ENCODE peak calls at places on chromosomes 16 and 17, in seven cellular contexts. One of them, this sample, is unnamed.

GRCh38 chr16:25219070-25219737 is 2.5 kb downstream of the AQP8 start:
- DNase-seq in HL-60: no peak
- DNase-seq in transverse colon: no peak
- DNase-seq in stomach: peak
- DNase-seq in SK-N-SH: no peak
- DNase-seq in HCT116: no peak
- DNase-seq in GM12878: no peak
- DNase-seq in this sample: no peak

GRCh38 chr17:46976626-46977270 is 2.3 kb downstream of the RPRML start:
- DNase-seq in HCT116: no peak
- DNase-seq in transverse colon: no peak
- DNase-seq in HL-60: no peak
- DNase-seq in GM12878: no peak
- DNase-seq in stomach: no peak
- DNase-seq in SK-N-SH: no peak
- DNase-seq in this sample: no peak

GRCh38 chr17:66727634-66728570 is 107.0 kb upstream of the CACNG5 start:
- DNase-seq in transverse colon: peak
- DNase-seq in HL-60: peak
- DNase-seq in SK-N-SH: peak
- DNase-seq in stomach: peak
- DNase-seq in GM12878: no peak
- DNase-seq in HCT116: peak
- DNase-seq in this sample: no peak

GRCh38 chr16:47676628-47677177 is 215.6 kb downstream of the PHKB start:
- DNase-seq in transverse colon: no peak
- DNase-seq in stomach: no peak
- DNase-seq in GM12878: no peak
- DNase-seq in HCT116: no peak
- DNase-seq in HL-60: no peak
- DNase-seq in SK-N-SH: peak
- DNase-seq in this sample: no peak

GRCh38 chr16:84755004-84755672 is 55.3 kb downstream of the USP10 start:
- DNase-seq in SK-N-SH: no peak
- DNase-seq in HCT116: no peak
- DNase-seq in HL-60: no peak
- DNase-seq in stomach: no peak
- DNase-seq in GM12878: no peak
- DNase-seq in transverse colon: no peak
- DNase-seq in this sample: no peak

GRCh38 chr16:5490499-5490898 is 392.9 kb upstream of the EEF2KMT start:
- DNase-seq in GM12878: no peak
- DNase-seq in transverse colon: peak
- DNase-seq in HCT116: peak
- DNase-seq in SK-N-SH: peak
- DNase-seq in stomach: no peak
- DNase-seq in HL-60: peak
- DNase-seq in this sample: no peak

GRCh38 chr16:31253642-31254045 is 6.1 kb upstream of the ITGAM start:
- DNase-seq in GM12878: no peak
- DNase-seq in stomach: peak
- DNase-seq in HCT116: no peak
- DNase-seq in SK-N-SH: no peak
- DNase-seq in HL-60: peak
- DNase-seq in transverse colon: peak
- DNase-seq in this sample: no peak

GRCh38 chr16:10526962-10527361 is 53.4 kb downstream of the EMP2 start:
- DNase-seq in SK-N-SH: no peak
- DNase-seq in GM12878: no peak
- DNase-seq in stomach: no peak
- DNase-seq in HCT116: no peak
- DNase-seq in HL-60: no peak
- DNase-seq in transverse colon: no peak
- DNase-seq in this sample: no peak

GRCh38 chr17:41734139-41734948 is at the start of gene HAP1:
- DNase-seq in stomach: peak
- DNase-seq in HL-60: no peak
- DNase-seq in transverse colon: no peak
- DNase-seq in SK-N-SH: peak
- DNase-seq in HCT116: no peak
- DNase-seq in GM12878: no peak
- DNase-seq in this sample: no peak

GRCh38 chr17:39527220-39527813 is 66.0 kb downstream of the CDK12 start:
- DNase-seq in HL-60: peak
- DNase-seq in HCT116: peak
- DNase-seq in SK-N-SH: no peak
- DNase-seq in transverse colon: no peak
- DNase-seq in GM12878: no peak
- DNase-seq in stomach: no peak
- DNase-seq in this sample: no peak

GRCh38 chr17:27066315-27066714 is 227.6 kb upstream of the WSB1 start:
- DNase-seq in HL-60: no peak
- DNase-seq in transverse colon: no peak
- DNase-seq in GM12878: no peak
- DNase-seq in HCT116: no peak
- DNase-seq in SK-N-SH: no peak
- DNase-seq in stomach: no peak
- DNase-seq in this sample: no peak

GRCh38 chr17:34850964-34851363 is 110.3 kb downstream of the CCT6B start:
- DNase-seq in GM12878: no peak
- DNase-seq in HL-60: no peak
- DNase-seq in transverse colon: no peak
- DNase-seq in HCT116: no peak
- DNase-seq in stomach: no peak
- DNase-seq in SK-N-SH: no peak
- DNase-seq in this sample: no peak

GRCh38 chr16:11049396-11050059 is 105.2 kb downstream of the CLEC16A start:
- DNase-seq in HCT116: no peak
- DNase-seq in transverse colon: no peak
- DNase-seq in stomach: no peak
- DNase-seq in GM12878: no peak
- DNase-seq in SK-N-SH: no peak
- DNase-seq in HL-60: no peak
- DNase-seq in this sample: no peak

GRCh38 chr17:20118280-20118679 is 109.1 kb downstream of the SPECC1 start:
- DNase-seq in HCT116: no peak
- DNase-seq in HL-60: no peak
- DNase-seq in transverse colon: no peak
- DNase-seq in GM12878: no peak
- DNase-seq in SK-N-SH: no peak
- DNase-seq in stomach: no peak
- DNase-seq in this sample: no peak

GRCh38 chr17:78769200-78769773 is 12.8 kb downstream of the CYTH1 start:
- DNase-seq in HCT116: no peak
- DNase-seq in transverse colon: no peak
- DNase-seq in SK-N-SH: no peak
- DNase-seq in HL-60: no peak
- DNase-seq in stomach: no peak
- DNase-seq in GM12878: no peak
- DNase-seq in this sample: no peak

GRCh38 chr16:648786-649589 is at the start of gene WDR90:
- DNase-seq in HCT116: peak
- DNase-seq in HL-60: peak
- DNase-seq in stomach: peak
- DNase-seq in GM12878: peak
- DNase-seq in SK-N-SH: peak
- DNase-seq in transverse colon: peak
- DNase-seq in this sample: no peak

GRCh38 chr16:10961231-10961630 is 16.9 kb downstream of the CLEC16A start:
- DNase-seq in stomach: no peak
- DNase-seq in transverse colon: no peak
- DNase-seq in HL-60: no peak
- DNase-seq in SK-N-SH: no peak
- DNase-seq in HCT116: no peak
- DNase-seq in GM12878: no peak
- DNase-seq in this sample: no peak

GRCh38 chr17:82489117-82489516 is 30.4 kb upstream of the FOXK2 start:
- DNase-seq in SK-N-SH: no peak
- DNase-seq in transverse colon: no peak
- DNase-seq in HL-60: no peak
- DNase-seq in stomach: no peak
- DNase-seq in HCT116: no peak
- DNase-seq in GM12878: no peak
- DNase-seq in this sample: no peak

DNA sequence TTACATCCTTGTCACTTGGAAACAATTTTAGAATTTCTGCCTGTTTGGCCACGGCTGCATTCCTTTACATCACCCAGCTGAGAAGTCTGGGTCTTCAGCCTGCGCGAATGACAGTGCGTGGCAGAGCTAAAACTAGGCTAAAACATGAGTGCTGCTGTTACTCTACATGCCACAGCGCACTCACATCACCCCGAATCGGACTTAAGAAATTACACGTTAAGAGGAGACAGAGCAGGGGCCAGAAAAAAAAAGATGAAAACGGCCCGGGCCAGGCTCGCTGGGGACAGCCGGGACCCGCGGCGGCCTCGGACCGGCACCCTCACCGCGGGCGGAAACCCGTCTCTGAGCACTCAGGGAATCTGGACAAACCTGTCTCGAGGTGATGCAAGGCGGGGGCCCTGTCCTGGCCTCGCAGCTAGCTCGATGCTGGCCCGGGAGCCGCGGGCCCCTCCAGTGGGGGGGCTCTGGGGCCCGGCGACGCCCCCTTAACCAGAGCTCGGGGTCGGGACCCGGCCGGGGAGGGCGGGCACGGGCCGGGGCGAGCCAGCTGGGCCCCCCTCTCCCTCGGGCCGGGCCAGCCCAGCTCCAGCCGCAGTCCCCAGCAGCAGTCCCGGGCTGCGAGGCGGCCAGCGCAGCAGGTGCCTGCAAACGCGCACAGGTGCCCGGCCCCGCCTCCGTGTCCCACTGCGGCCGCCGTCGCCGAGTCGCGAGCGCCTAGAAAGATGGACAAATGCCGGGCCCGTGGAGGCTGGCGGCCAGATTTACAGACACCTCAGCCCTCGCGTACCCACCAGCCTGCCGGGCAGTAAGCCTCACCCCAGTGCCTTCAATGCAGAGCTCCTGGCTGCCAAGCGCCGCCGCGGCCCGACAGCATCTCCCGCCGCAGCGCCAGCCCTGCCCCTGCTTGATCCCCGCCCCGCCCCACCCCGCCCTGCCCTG is at the start of gene AKTIP:
- DNase-seq in HCT116: no peak
- DNase-seq in GM12878: no peak
- DNase-seq in transverse colon: peak
- DNase-seq in SK-N-SH: peak
- DNase-seq in HL-60: peak
- DNase-seq in stomach: peak
- DNase-seq in this sample: no peak
- TF ChIP-seq POLR2AphosphoS5 in HCT116: no peak
- TF ChIP-seq POLR2AphosphoS5 in GM12878: no peak
- TF ChIP-seq POLR2AphosphoS5 in transverse colon: no peak
- TF ChIP-seq POLR2AphosphoS5 in SK-N-SH: no peak
- TF ChIP-seq POLR2AphosphoS5 in HL-60: no peak
- TF ChIP-seq POLR2AphosphoS5 in stomach: no peak
- TF ChIP-seq POLR2AphosphoS5 in this sample: no peak

DNA sequence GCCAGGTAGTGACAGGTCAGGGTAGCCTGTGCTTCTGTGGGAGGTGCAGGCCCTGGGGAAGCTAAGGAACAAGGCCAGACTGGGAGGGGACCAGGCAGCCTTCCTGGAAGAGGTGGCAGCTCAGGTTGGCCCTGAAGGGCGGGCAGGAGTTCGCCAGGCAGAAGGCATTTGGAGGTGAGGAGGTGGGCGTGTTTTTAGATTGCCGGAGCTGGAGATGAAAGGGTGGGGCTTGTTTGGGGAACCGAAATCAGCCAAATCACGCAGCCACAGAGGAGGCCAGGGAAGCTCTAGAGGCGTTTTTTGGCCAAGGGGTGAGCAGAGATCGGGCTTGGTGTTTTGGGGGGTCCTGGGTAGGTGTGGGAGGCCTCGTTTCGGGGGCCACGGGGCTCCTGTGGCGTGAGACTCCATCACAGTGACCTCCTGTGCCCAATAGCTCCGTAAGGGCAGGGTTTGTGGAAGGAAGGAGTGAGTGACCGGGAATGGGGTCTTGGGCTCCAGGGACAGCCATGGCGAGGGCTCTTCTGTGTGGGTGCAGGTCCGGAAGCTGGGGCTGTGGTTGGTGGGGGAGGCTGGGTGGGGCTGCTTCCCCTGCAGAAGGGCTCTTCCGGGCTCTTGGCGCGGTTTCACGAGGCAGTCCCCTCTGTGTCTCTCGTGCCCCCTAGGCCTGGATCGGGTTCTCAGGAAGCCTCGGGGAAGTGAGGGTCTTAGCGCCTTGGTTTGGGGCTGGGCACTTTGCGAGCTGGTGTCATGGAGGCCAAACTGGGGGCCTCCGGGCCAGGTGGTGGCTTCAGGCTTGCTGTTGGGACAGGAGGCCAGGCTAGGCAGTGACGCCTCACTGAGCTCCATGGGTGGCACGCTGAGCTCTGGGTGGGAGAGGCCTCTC is 7.8 kb downstream of the ADCY7 start:
- DNase-seq in transverse colon: peak
- DNase-seq in HL-60: peak
- DNase-seq in HCT116: no peak
- DNase-seq in GM12878: peak
- DNase-seq in SK-N-SH: no peak
- DNase-seq in stomach: no peak
- DNase-seq in this sample: no peak
- H3K4me3 ChIP-seq in transverse colon: peak
- H3K4me3 ChIP-seq in HL-60: peak
- H3K4me3 ChIP-seq in HCT116: no peak
- H3K4me3 ChIP-seq in GM12878: peak
- H3K4me3 ChIP-seq in SK-N-SH: no peak
- H3K4me3 ChIP-seq in stomach: peak
- H3K4me3 ChIP-seq in this sample: peak

DNA sequence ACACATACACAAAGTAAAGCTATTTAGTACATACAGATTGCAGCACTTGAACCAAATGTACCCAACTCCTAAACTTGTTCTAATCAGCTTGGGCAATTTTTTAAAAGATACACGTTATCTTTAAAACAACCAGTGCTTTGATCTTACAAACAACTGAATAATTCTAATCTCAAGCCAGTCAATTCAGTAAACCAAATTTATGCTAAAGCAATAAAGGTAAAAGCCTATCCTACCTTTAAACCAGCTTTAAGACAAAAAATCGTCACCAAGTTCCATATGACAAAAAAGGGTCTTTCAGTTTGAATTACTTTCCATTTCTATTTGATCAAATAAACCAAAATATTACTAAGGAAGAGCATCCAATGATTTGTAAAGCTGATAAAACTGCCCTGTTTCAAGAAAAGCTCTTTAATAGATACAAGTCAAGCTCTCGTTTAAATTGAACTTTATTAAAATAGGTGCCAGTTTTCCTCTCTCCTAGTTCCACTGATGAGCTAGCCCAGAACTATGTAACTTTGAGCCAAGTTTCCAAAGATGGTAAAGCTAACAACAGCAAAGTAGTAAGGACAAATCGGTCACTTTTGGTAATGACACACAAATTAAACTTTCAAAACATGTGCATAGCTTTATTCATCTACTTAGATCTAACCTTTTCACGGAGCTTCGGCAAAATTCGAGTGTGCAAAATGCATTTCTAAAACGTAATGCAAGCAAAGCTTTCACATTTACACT is 10.2 kb downstream of the CRYBA1 start:
- DNase-seq in GM12878: no peak
- DNase-seq in HL-60: no peak
- DNase-seq in HCT116: no peak
- DNase-seq in stomach: no peak
- DNase-seq in transverse colon: no peak
- DNase-seq in SK-N-SH: no peak
- DNase-seq in this sample: no peak
- TF ChIP-seq POLR2AphosphoS5 in GM12878: no peak
- TF ChIP-seq POLR2AphosphoS5 in HL-60: no peak
- TF ChIP-seq POLR2AphosphoS5 in HCT116: no peak
- TF ChIP-seq POLR2AphosphoS5 in stomach: no peak
- TF ChIP-seq POLR2AphosphoS5 in transverse colon: no peak
- TF ChIP-seq POLR2AphosphoS5 in SK-N-SH: peak
- TF ChIP-seq POLR2AphosphoS5 in this sample: no peak

GRCh38 chr16:68731569-68732067 is 5.5 kb upstream of the CDH1 start:
- DNase-seq in HL-60: no peak
- DNase-seq in SK-N-SH: no peak
- DNase-seq in HCT116: no peak
- DNase-seq in GM12878: no peak
- DNase-seq in transverse colon: no peak
- DNase-seq in stomach: no peak
- DNase-seq in this sample: no peak
- H3K4me3 ChIP-seq in HL-60: no peak
- H3K4me3 ChIP-seq in SK-N-SH: no peak
- H3K4me3 ChIP-seq in HCT116: peak
- H3K4me3 ChIP-seq in GM12878: no peak
- H3K4me3 ChIP-seq in transverse colon: no peak
- H3K4me3 ChIP-seq in stomach: no peak
- H3K4me3 ChIP-seq in this sample: no peak

This sample was measured in vagina.